ENCODE peak calls at places on chromosomes 4 and X, in six cellular contexts. G is LNCaP clone FGC; X is activated CD4-positive, alpha-beta T cell treated with anti-CD3 and anti-CD28 coated beads, Interleukin-2, amount 50 U/mL, for 1 hour; L is NCI-H524 treated with DMSO at 0.1 percent for 48 hours; A is naive thymus-derived CD8-positive, alpha-beta T cell; P is fibroblast of lung. V is an unnamed sample.

GRCh38 chrX:41381685-41382084 is 47.7 kb downstream of the DDX3X start:
- DNase-seq in G (no peak), X (no peak), L (no peak), A (no peak), P (peak), V (no peak)

GRCh38 chr4:11632488-11632887 is 203.8 kb upstream of the HS3ST1 start:
- DNase-seq in G (no peak), X (no peak), L (no peak), A (no peak), P (no peak), V (no peak)

GRCh38 chr4:8639777-8640720 is 47.5 kb downstream of the CPZ start:
- DNase-seq in G (no peak), X (no peak), L (no peak), A (peak), P (no peak), V (no peak)

GRCh38 chr4:150379454-150379853 is 202.5 kb upstream of the MAB21L2 start:
- DNase-seq in G (no peak), X (no peak), L (no peak), A (no peak), P (no peak), V (no peak)

GRCh38 chr4:152807294-152807829 is 27.6 kb downstream of the ARFIP1 start:
- DNase-seq in G (no peak), X (no peak), L (no peak), A (no peak), P (peak), V (no peak)

GRCh38 chr4:168803727-168804126 is 206.3 kb downstream of the CBR4 start:
- DNase-seq in G (no peak), X (no peak), L (no peak), A (no peak), P (peak), V (no peak)

GRCh38 chr4:113169368-113169767 is 119.9 kb downstream of the ANK2 start:
- DNase-seq in G (no peak), X (no peak), L (no peak), A (no peak), P (no peak), V (no peak)

GRCh38 chr4:42412251-42412650 is 15.0 kb downstream of the SHISA3 start:
- DNase-seq in G (no peak), X (no peak), L (no peak), A (no peak), P (peak), V (no peak)

GRCh38 chr4:153204247-153205027 is at the start of gene TRIM2:
- DNase-seq in G (no peak), X (no peak), L (peak), A (no peak), P (peak), V (peak)

GRCh38 chr4:25993564-25994185 is 79.7 kb downstream of the SMIM20 start:
- DNase-seq in G (no peak), X (no peak), L (no peak), A (no peak), P (peak), V (peak)

GRCh38 chr4:38163216-38164006 is 203.2 kb downstream of the PTTG2 start:
- DNase-seq in G (no peak), X (no peak), L (no peak), A (no peak), P (peak), V (no peak)

GRCh38 chrX:48677456-48678030 is 6.1 kb upstream of the WAS start:
- DNase-seq in G (no peak), X (no peak), L (no peak), A (no peak), P (no peak), V (no peak)

GRCh38 chr4:142567199-142567598 is 278.9 kb downstream of the INPP4B start:
- DNase-seq in G (no peak), X (peak), L (no peak), A (no peak), P (no peak), V (no peak)

GRCh38 chrX:54817220-54817820 is 9.8 kb downstream of the MAGED2 start:
- DNase-seq in G (no peak), X (no peak), L (no peak), A (no peak), P (peak), V (no peak)

GRCh38 chr4:104064650-104065577 is 345.1 kb upstream of the TACR3 start:
- DNase-seq in G (peak), X (no peak), L (no peak), A (no peak), P (peak), V (peak)

GRCh38 chr4:64767547-64767946 is 358.3 kb upstream of the TECRL start:
- DNase-seq in G (no peak), X (no peak), L (no peak), A (no peak), P (no peak), V (no peak)

GRCh38 chrX:37910186-37910585 is 62.8 kb upstream of the DYNLT3 start:
- DNase-seq in G (no peak), X (no peak), L (no peak), A (no peak), P (no peak), V (no peak)

GRCh38 chrX:87661761-87662160 is 144.2 kb downstream of the KLHL4 start:
- DNase-seq in G (no peak), X (no peak), L (no peak), A (no peak), P (peak), V (no peak)

GRCh38 chr4:7831330-7831729 is 108.3 kb downstream of the AFAP1 start:
- DNase-seq in G (no peak), X (no peak), L (peak), A (no peak), P (peak), V (peak)

GRCh38 chr4:146407257-146407656 is 114.5 kb downstream of the SLC10A7 start:
- DNase-seq in G (peak), X (no peak), L (no peak), A (no peak), P (no peak), V (no peak)

GRCh38 chr4:168183717-168184571 is 91.6 kb downstream of the ANXA10 start:
- DNase-seq in G (peak), X (no peak), L (no peak), A (no peak), P (peak), V (no peak)

GRCh38 chr4:98232202-98232601 is 29.0 kb upstream of the RAP1GDS1 start:
- DNase-seq in G (no peak), X (no peak), L (no peak), A (no peak), P (peak), V (no peak)

GRCh38 chr4:139295317-139296299 is 5.7 kb upstream of the NAA15 start:
- DNase-seq in G (no peak), X (peak), L (peak), A (peak), P (peak), V (peak)

GRCh38 chr4:166415749-166416148 is 542.7 kb downstream of the TLL1 start:
- DNase-seq in G (no peak), X (no peak), L (no peak), A (no peak), P (no peak), V (no peak)

GRCh38 chrX:78625292-78625909 is 33.7 kb downstream of the RTL3 start:
- DNase-seq in G (no peak), X (no peak), L (no peak), A (no peak), P (no peak), V (no peak)

GRCh38 chrX:138775501-138775900 is 64.0 kb upstream of the FGF13 start:
- DNase-seq in G (no peak), X (no peak), L (no peak), A (no peak), P (peak), V (peak)

GRCh38 chr4:7291372-7292135 is 99.2 kb downstream of the SORCS2 start:
- DNase-seq in G (no peak), X (no peak), L (no peak), A (no peak), P (no peak), V (no peak)

GRCh38 chrX:149984411-149984810 is 46.1 kb upstream of the EOLA2 start:
- DNase-seq in G (no peak), X (no peak), L (no peak), A (no peak), P (no peak), V (no peak)

GRCh38 chr4:68368566-68369473 is 18.9 kb upstream of the YTHDC1 start:
- DNase-seq in G (no peak), X (no peak), L (no peak), A (no peak), P (peak), V (no peak)

V was measured in D341Med.